ENCODE peak calls at places on chromosomes 4 and X, in nine cellular contexts. C is posterior vena cava; D is CD4-positive, alpha-beta memory T cell; K is NCI-H1092 treated with DMSO at 0.1 percent for 48 hours; E is astrocyte of the spinal cord; W is CD4-positive, CD25-positive, alpha-beta regulatory T cell; F is amygdala; N is midbrain; Y is A172. Q is an unnamed sample.

GRCh38 chr4:152920768-152921167 is 15.4 kb upstream of the FHDC1 start:
- DNase-seq in C (no peak), D (no peak), K (no peak), E (peak), W (no peak), F (no peak), N (no peak), Y (peak), Q (no peak)

GRCh38 chrX:123267220-123267619 is 83.1 kb downstream of the GRIA3 start:
- DNase-seq in C (no peak), D (no peak), K (no peak), E (peak), W (no peak), F (no peak), N (no peak), Y (no peak), Q (no peak)

GRCh38 chr4:147134536-147135210 is 189.0 kb upstream of the TTC29 start:
- DNase-seq in C (no peak), D (no peak), K (no peak), E (peak), W (no peak), F (no peak), N (no peak), Y (no peak), Q (no peak)

GRCh38 chr4:139493176-139493575 is 39.3 kb downstream of the RAB33B start:
- DNase-seq in C (no peak), D (no peak), K (no peak), E (no peak), W (no peak), F (no peak), N (no peak), Y (no peak), Q (no peak)

GRCh38 chrX:31333181-31333831 is 261.5 kb upstream of the FTHL17 start:
- DNase-seq in C (no peak), D (no peak), K (no peak), E (peak), W (no peak), F (no peak), N (no peak), Y (peak), Q (no peak)

GRCh38 chr4:152535236-152535902 is 523 bp downstream of the FBXW7 start:
- DNase-seq in C (no peak), D (no peak), K (no peak), E (no peak), W (peak), F (no peak), N (no peak), Y (no peak), Q (no peak)

GRCh38 chr4:10050171-10051120 is 29.1 kb upstream of the SLC2A9 start:
- DNase-seq in C (no peak), D (no peak), K (no peak), E (no peak), W (no peak), F (no peak), N (no peak), Y (no peak), Q (no peak)

GRCh38 chr4:7973545-7973981 is 33.9 kb upstream of the AFAP1 start:
- DNase-seq in C (no peak), D (no peak), K (no peak), E (peak), W (no peak), F (no peak), N (no peak), Y (peak), Q (no peak)

GRCh38 chrX:134184936-134185335 is 52.0 kb upstream of the CCDC160 start:
- DNase-seq in C (no peak), D (no peak), K (no peak), E (no peak), W (no peak), F (no peak), N (no peak), Y (no peak), Q (no peak)

GRCh38 chrX:112759512-112759911 is 79.8 kb upstream of the LHFPL1 start:
- DNase-seq in C (no peak), D (no peak), K (no peak), E (no peak), W (no peak), F (no peak), N (no peak), Y (no peak), Q (no peak)

GRCh38 chr4:38804654-38805295 is at the start of gene TLR1:
- DNase-seq in C (no peak), D (peak), K (no peak), E (peak), W (no peak), F (no peak), N (peak), Y (peak), Q (no peak)

GRCh38 chr4:80265571-80266266 is 745 bp upstream of the FGF5 start:
- DNase-seq in C (peak), D (no peak), K (peak), E (peak), W (no peak), F (no peak), N (no peak), Y (peak), Q (no peak)

GRCh38 chrX:53247928-53248327 is 22.9 kb upstream of the KDM5C start:
- DNase-seq in C (no peak), D (no peak), K (no peak), E (no peak), W (no peak), F (no peak), N (no peak), Y (no peak), Q (no peak)

GRCh38 chr4:106032851-106033286 is 137.6 kb downstream of the NPNT start:
- DNase-seq in C (no peak), D (no peak), K (no peak), E (peak), W (no peak), F (no peak), N (no peak), Y (peak), Q (no peak)

GRCh38 chr4:166222271-166222670 is 349.2 kb downstream of the TLL1 start:
- DNase-seq in C (no peak), D (no peak), K (no peak), E (no peak), W (no peak), F (no peak), N (no peak), Y (no peak), Q (no peak)

GRCh38 chr4:1055721-1056590 is 44.5 kb downstream of the FGFRL1 start:
- DNase-seq in C (peak), D (peak), K (no peak), E (no peak), W (peak), F (no peak), N (no peak), Y (no peak), Q (peak)

GRCh38 chrX:7163146-7163677 is 15.3 kb upstream of the PUDP start:
- DNase-seq in C (no peak), D (no peak), K (no peak), E (no peak), W (no peak), F (no peak), N (no peak), Y (no peak), Q (no peak)

GRCh38 chr4:146521543-146522097 is at the start of gene SLC10A7:
- DNase-seq in C (peak), D (peak), K (peak), E (peak), W (peak), F (peak), N (peak), Y (peak), Q (peak)

GRCh38 chr4:104163820-104164219 is 330.9 kb downstream of the CXXC4 start:
- DNase-seq in C (no peak), D (no peak), K (no peak), E (peak), W (no peak), F (no peak), N (no peak), Y (no peak), Q (no peak)

GRCh38 chr4:159018062-159018629 is 84.7 kb upstream of the RAPGEF2 start:
- DNase-seq in C (no peak), D (no peak), K (no peak), E (no peak), W (no peak), F (no peak), N (no peak), Y (no peak), Q (no peak)

GRCh38 chrX:154013614-154014360 is 5.9 kb downstream of the IRAK1 start:
- DNase-seq in C (no peak), D (peak), K (peak), E (no peak), W (peak), F (peak), N (peak), Y (peak), Q (peak)

GRCh38 chr4:100366213-100366612 is 151.6 kb downstream of the EMCN start:
- DNase-seq in C (no peak), D (no peak), K (no peak), E (peak), W (no peak), F (no peak), N (no peak), Y (no peak), Q (no peak)

GRCh38 chr4:72319596-72319995 is 249.4 kb downstream of the ADAMTS3 start:
- DNase-seq in C (no peak), D (no peak), K (no peak), E (peak), W (no peak), F (no peak), N (no peak), Y (peak), Q (no peak)

GRCh38 chr4:148166132-148166531 is 276.1 kb downstream of the NR3C2 start:
- DNase-seq in C (no peak), D (no peak), K (no peak), E (no peak), W (no peak), F (no peak), N (no peak), Y (no peak), Q (no peak)

GRCh38 chr4:165326831-165327210 is 648 bp upstream of the MSMO1 start:
- DNase-seq in C (no peak), D (no peak), K (peak), E (no peak), W (no peak), F (no peak), N (peak), Y (peak), Q (no peak)

GRCh38 chr4:38323141-38323634 is 340.8 kb upstream of the KLF3 start:
- DNase-seq in C (no peak), D (no peak), K (no peak), E (peak), W (no peak), F (no peak), N (no peak), Y (peak), Q (no peak)

GRCh38 chrX:7021991-7022390 is 125.5 kb upstream of the STS start:
- DNase-seq in C (no peak), D (no peak), K (no peak), E (no peak), W (no peak), F (no peak), N (no peak), Y (no peak), Q (no peak)

GRCh38 chrX:39895228-39896110 is 202.3 kb downstream of the BCOR start:
- DNase-seq in C (no peak), D (no peak), K (peak), E (no peak), W (no peak), F (no peak), N (no peak), Y (peak), Q (no peak)

GRCh38 chrX:69027181-69028005 is 137.9 kb downstream of the PJA1 start:
- DNase-seq in C (no peak), D (no peak), K (no peak), E (peak), W (no peak), F (no peak), N (no peak), Y (peak), Q (no peak)

Q was measured in naive thymus-derived CD8-positive, alpha-beta T cell.